ENCODE peak calls at places on chromosomes 13 and 19, in six cellular contexts. One of them, this sample, is unnamed.
A peak's percentile ranks its signal among the peaks of the same experiment; 100 is the strongest.

GRCh38 chr13:109275848-109276247 is 510.5 kb downstream of the IRS2 start:
- DNase-seq in left lung: no peak
- DNase-seq in body of pancreas: no peak
- DNase-seq in SJSA1: peak; percentile 79
- DNase-seq in thoracic aorta: no peak
- DNase-seq in esophagus squamous epithelium: no peak
- DNase-seq in this sample: peak; percentile 60

GRCh38 chr13:26590951-26591350 is 33.5 kb downstream of the WASF3 start:
- DNase-seq in left lung: no peak
- DNase-seq in body of pancreas: no peak
- DNase-seq in SJSA1: no peak
- DNase-seq in thoracic aorta: no peak
- DNase-seq in esophagus squamous epithelium: no peak
- DNase-seq in this sample: no peak

GRCh38 chr13:35512271-35512920 is 35.9 kb upstream of the MAB21L1 start:
- DNase-seq in left lung: no peak
- DNase-seq in body of pancreas: no peak
- DNase-seq in SJSA1: no peak
- DNase-seq in thoracic aorta: no peak
- DNase-seq in esophagus squamous epithelium: no peak
- DNase-seq in this sample: no peak

GRCh38 chr13:98174995-98175394 is 2.1 kb downstream of the RNF113B start:
- DNase-seq in left lung: no peak
- DNase-seq in body of pancreas: no peak
- DNase-seq in SJSA1: no peak
- DNase-seq in thoracic aorta: no peak
- DNase-seq in esophagus squamous epithelium: no peak
- DNase-seq in this sample: no peak

GRCh38 chr19:35670686-35671085 is 4.4 kb downstream of the UPK1A start:
- DNase-seq in left lung: peak; percentile 0
- DNase-seq in body of pancreas: no peak
- DNase-seq in SJSA1: no peak
- DNase-seq in thoracic aorta: no peak
- DNase-seq in esophagus squamous epithelium: no peak
- DNase-seq in this sample: no peak

GRCh38 chr13:60396783-60397692 is at the start of gene TDRD3:
- DNase-seq in left lung: peak; percentile 95
- DNase-seq in body of pancreas: peak; percentile 86
- DNase-seq in SJSA1: peak; percentile 93
- DNase-seq in thoracic aorta: peak; percentile 13
- DNase-seq in esophagus squamous epithelium: peak; percentile 42
- DNase-seq in this sample: peak; percentile 93

GRCh38 chr19:10764340-10764894 is 46.5 kb downstream of the DNM2 start:
- DNase-seq in left lung: no peak
- DNase-seq in body of pancreas: peak; percentile 42
- DNase-seq in SJSA1: no peak
- DNase-seq in thoracic aorta: no peak
- DNase-seq in esophagus squamous epithelium: no peak
- DNase-seq in this sample: no peak

GRCh38 chr19:29882719-29883105 is 59.3 kb upstream of the URI1 start:
- DNase-seq in left lung: no peak
- DNase-seq in body of pancreas: no peak
- DNase-seq in SJSA1: no peak
- DNase-seq in thoracic aorta: no peak
- DNase-seq in esophagus squamous epithelium: no peak
- DNase-seq in this sample: no peak

GRCh38 chr19:2477141-2477710 is 1.3 kb downstream of the GADD45B start:
- DNase-seq in left lung: peak; percentile 90
- DNase-seq in body of pancreas: peak; percentile 48
- DNase-seq in SJSA1: peak; percentile 54
- DNase-seq in thoracic aorta: no peak
- DNase-seq in esophagus squamous epithelium: no peak
- DNase-seq in this sample: no peak

GRCh38 chr13:33677215-33677614 is 140.7 kb upstream of the RFC3 start:
- DNase-seq in left lung: no peak
- DNase-seq in body of pancreas: no peak
- DNase-seq in SJSA1: no peak
- DNase-seq in thoracic aorta: no peak
- DNase-seq in esophagus squamous epithelium: no peak
- DNase-seq in this sample: no peak

GRCh38 chr19:33740811-33741396 is 55.8 kb upstream of the KCTD15 start:
- DNase-seq in left lung: no peak
- DNase-seq in body of pancreas: peak; percentile 31
- DNase-seq in SJSA1: peak; percentile 24
- DNase-seq in thoracic aorta: no peak
- DNase-seq in esophagus squamous epithelium: no peak
- DNase-seq in this sample: no peak

GRCh38 chr19:41407271-41407670 is 9.7 kb downstream of the BCKDHA start:
- DNase-seq in left lung: no peak
- DNase-seq in body of pancreas: no peak
- DNase-seq in SJSA1: no peak
- DNase-seq in thoracic aorta: no peak
- DNase-seq in esophagus squamous epithelium: no peak
- DNase-seq in this sample: no peak

GRCh38 chr19:20664917-20665781 is 3.8 kb upstream of the ZNF626 start:
- DNase-seq in left lung: no peak
- DNase-seq in body of pancreas: no peak
- DNase-seq in SJSA1: no peak
- DNase-seq in thoracic aorta: no peak
- DNase-seq in esophagus squamous epithelium: no peak
- DNase-seq in this sample: no peak

GRCh38 chr19:45782820-45783785 is 813 bp upstream of the DMPK start:
- DNase-seq in left lung: no peak
- DNase-seq in body of pancreas: no peak
- DNase-seq in SJSA1: peak; percentile 53
- DNase-seq in thoracic aorta: no peak
- DNase-seq in esophagus squamous epithelium: no peak
- DNase-seq in this sample: no peak

GRCh38 chr19:32232449-32232848 is 113.0 kb upstream of the ZNF507 start:
- DNase-seq in left lung: no peak
- DNase-seq in body of pancreas: no peak
- DNase-seq in SJSA1: no peak
- DNase-seq in thoracic aorta: no peak
- DNase-seq in esophagus squamous epithelium: no peak
- DNase-seq in this sample: peak; percentile 70

GRCh38 chr13:51785592-51786424 is 18.2 kb downstream of the DHRS12 start:
- DNase-seq in left lung: no peak
- DNase-seq in body of pancreas: peak; percentile 62
- DNase-seq in SJSA1: no peak
- DNase-seq in thoracic aorta: no peak
- DNase-seq in esophagus squamous epithelium: no peak
- DNase-seq in this sample: no peak

GRCh38 chr13:57673197-57673596 is 41.7 kb downstream of the PCDH17 start:
- DNase-seq in left lung: no peak
- DNase-seq in body of pancreas: no peak
- DNase-seq in SJSA1: no peak
- DNase-seq in thoracic aorta: no peak
- DNase-seq in esophagus squamous epithelium: no peak
- DNase-seq in this sample: no peak

GRCh38 chr13:50901701-50902100 is 7.9 kb upstream of the RNASEH2B start:
- DNase-seq in left lung: no peak
- DNase-seq in body of pancreas: no peak
- DNase-seq in SJSA1: no peak
- DNase-seq in thoracic aorta: no peak
- DNase-seq in esophagus squamous epithelium: no peak
- DNase-seq in this sample: no peak

GRCh38 chr19:56966697-56967299 is 126.3 kb upstream of the PEG3 start:
- DNase-seq in left lung: no peak
- DNase-seq in body of pancreas: no peak
- DNase-seq in SJSA1: no peak
- DNase-seq in thoracic aorta: no peak
- DNase-seq in esophagus squamous epithelium: no peak
- DNase-seq in this sample: no peak
- H3K27ac ChIP-seq in left lung: no peak overlapping the region
- H3K27ac ChIP-seq in body of pancreas: no peak overlapping the region
- H3K27ac ChIP-seq in SJSA1: no peak overlapping the region
- H3K27ac ChIP-seq in thoracic aorta: no peak overlapping the region
- H3K27ac ChIP-seq in esophagus squamous epithelium: no peak overlapping the region
- H3K27ac ChIP-seq in this sample: no peak overlapping the region

GRCh38 chr13:55500694-55501093 is 1640.0 kb upstream of the PRR20A start:
- DNase-seq in left lung: no peak
- DNase-seq in body of pancreas: no peak
- DNase-seq in SJSA1: no peak
- DNase-seq in thoracic aorta: no peak
- DNase-seq in esophagus squamous epithelium: no peak
- DNase-seq in this sample: no peak
- H3K4me3 ChIP-seq in left lung: no peak overlapping the region
- H3K4me3 ChIP-seq in body of pancreas: no peak overlapping the region
- H3K4me3 ChIP-seq in SJSA1: no peak overlapping the region
- H3K4me3 ChIP-seq in thoracic aorta: no peak overlapping the region
- H3K4me3 ChIP-seq in esophagus squamous epithelium: no peak overlapping the region
- H3K4me3 ChIP-seq in this sample: no peak overlapping the region

DNA sequence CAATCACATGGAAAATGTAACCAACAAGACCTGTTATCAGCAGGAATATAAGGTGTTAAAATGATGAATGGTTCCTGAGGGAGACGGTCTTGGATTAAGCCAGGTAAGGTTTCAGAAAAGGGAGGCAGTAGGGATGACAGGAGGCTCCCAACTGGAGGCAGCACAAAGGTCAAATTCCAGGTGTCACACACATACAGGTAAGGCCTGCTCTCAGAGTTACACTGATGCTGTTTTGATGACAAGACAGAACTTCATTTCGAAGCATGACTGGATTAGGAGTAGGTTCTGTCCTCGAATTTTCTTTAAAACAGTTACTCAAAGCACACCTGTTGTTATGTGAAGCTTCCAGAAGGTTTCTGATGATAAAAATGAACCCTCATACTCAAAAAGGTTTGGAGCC is 7.4 kb downstream of the MED26 start:
- DNase-seq in left lung: no peak
- DNase-seq in body of pancreas: no peak
- DNase-seq in SJSA1: no peak
- DNase-seq in thoracic aorta: no peak
- DNase-seq in esophagus squamous epithelium: no peak
- DNase-seq in this sample: no peak
- H3K4me1 ChIP-seq in left lung: peaks cover 72% of the 10 kb centered on the region
- H3K4me1 ChIP-seq in body of pancreas: peaks cover 38% of the 10 kb centered on the region
- H3K4me1 ChIP-seq in SJSA1: no peaks in the 10 kb centered on the region
- H3K4me1 ChIP-seq in thoracic aorta: peaks cover 3% of the 10 kb centered on the region
- H3K4me1 ChIP-seq in esophagus squamous epithelium: peaks cover 5% of the 10 kb centered on the region
- H3K4me1 ChIP-seq in this sample: peaks cover 76% of the 10 kb centered on the region

GRCh38 chr19:48879025-48879572 is 6.9 kb downstream of the PPP1R15A start:
- DNase-seq in left lung: no peak
- DNase-seq in body of pancreas: no peak
- DNase-seq in SJSA1: peak; percentile 11
- DNase-seq in thoracic aorta: no peak
- DNase-seq in esophagus squamous epithelium: no peak
- DNase-seq in this sample: no peak
- H3K27ac ChIP-seq in left lung: peak overlapping the region; percentile 99
- H3K27ac ChIP-seq in body of pancreas: no peak overlapping the region
- H3K27ac ChIP-seq in SJSA1: no peak overlapping the region
- H3K27ac ChIP-seq in thoracic aorta: peak overlapping the region; percentile 69
- H3K27ac ChIP-seq in esophagus squamous epithelium: peak overlapping the region; percentile 6
- H3K27ac ChIP-seq in this sample: peak overlapping the region; percentile 99

GRCh38 chr13:79245937-79246574 is 160.0 kb downstream of the RBM26 start:
- DNase-seq in left lung: no peak
- DNase-seq in body of pancreas: no peak
- DNase-seq in SJSA1: no peak
- DNase-seq in thoracic aorta: no peak
- DNase-seq in esophagus squamous epithelium: no peak
- DNase-seq in this sample: no peak
- H3K4me3 ChIP-seq in left lung: no peak overlapping the region
- H3K4me3 ChIP-seq in body of pancreas: no peak overlapping the region
- H3K4me3 ChIP-seq in SJSA1: no peak overlapping the region
- H3K4me3 ChIP-seq in thoracic aorta: no peak overlapping the region
- H3K4me3 ChIP-seq in esophagus squamous epithelium: no peak overlapping the region
- H3K4me3 ChIP-seq in this sample: no peak overlapping the region

GRCh38 chr13:113853518-113854237 is 10.2 kb downstream of the GAS6 start:
- DNase-seq in left lung: no peak
- DNase-seq in body of pancreas: peak; percentile 8
- DNase-seq in SJSA1: no peak
- DNase-seq in thoracic aorta: no peak
- DNase-seq in esophagus squamous epithelium: no peak
- DNase-seq in this sample: no peak
- H3K4me1 ChIP-seq in left lung: peaks cover 39% of the 10 kb centered on the region
- H3K4me1 ChIP-seq in body of pancreas: peaks cover 71% of the 10 kb centered on the region
- H3K4me1 ChIP-seq in SJSA1: peaks cover 17% of the 10 kb centered on the region
- H3K4me1 ChIP-seq in thoracic aorta: peaks cover 40% of the 10 kb centered on the region
- H3K4me1 ChIP-seq in esophagus squamous epithelium: peaks cover 76% of the 10 kb centered on the region
- H3K4me1 ChIP-seq in this sample: peaks cover 95% of the 10 kb centered on the region

GRCh38 chr13:73323615-73324014 is 264.8 kb downstream of the KLF5 start:
- DNase-seq in left lung: no peak
- DNase-seq in body of pancreas: no peak
- DNase-seq in SJSA1: no peak
- DNase-seq in thoracic aorta: no peak
- DNase-seq in esophagus squamous epithelium: no peak
- DNase-seq in this sample: no peak
- H3K27ac ChIP-seq in left lung: no peak overlapping the region
- H3K27ac ChIP-seq in body of pancreas: no peak overlapping the region
- H3K27ac ChIP-seq in SJSA1: no peak overlapping the region
- H3K27ac ChIP-seq in thoracic aorta: no peak overlapping the region
- H3K27ac ChIP-seq in esophagus squamous epithelium: no peak overlapping the region
- H3K27ac ChIP-seq in this sample: no peak overlapping the region

GRCh38 chr19:5376928-5377327 is 36.3 kb upstream of the PTPRS start:
- DNase-seq in left lung: no peak
- DNase-seq in body of pancreas: no peak
- DNase-seq in SJSA1: no peak
- DNase-seq in thoracic aorta: no peak
- DNase-seq in esophagus squamous epithelium: no peak
- DNase-seq in this sample: no peak

GRCh38 chr19:5369962-5370367 is 29.4 kb upstream of the PTPRS start:
- DNase-seq in left lung: peak; percentile 82
- DNase-seq in body of pancreas: peak; percentile 62
- DNase-seq in SJSA1: peak; percentile 24
- DNase-seq in thoracic aorta: no peak
- DNase-seq in esophagus squamous epithelium: no peak
- DNase-seq in this sample: no peak

GRCh38 chr19:5367530-5368133 is 27.0 kb upstream of the PTPRS start:
- DNase-seq in left lung: no peak
- DNase-seq in body of pancreas: no peak
- DNase-seq in SJSA1: no peak
- DNase-seq in thoracic aorta: no peak
- DNase-seq in esophagus squamous epithelium: no peak
- DNase-seq in this sample: no peak

GRCh38 chr19:5369304-5369703 is 28.7 kb upstream of the PTPRS start:
- DNase-seq in left lung: no peak
- DNase-seq in body of pancreas: no peak
- DNase-seq in SJSA1: no peak
- DNase-seq in thoracic aorta: no peak
- DNase-seq in esophagus squamous epithelium: no peak
- DNase-seq in this sample: no peak

DNA sequence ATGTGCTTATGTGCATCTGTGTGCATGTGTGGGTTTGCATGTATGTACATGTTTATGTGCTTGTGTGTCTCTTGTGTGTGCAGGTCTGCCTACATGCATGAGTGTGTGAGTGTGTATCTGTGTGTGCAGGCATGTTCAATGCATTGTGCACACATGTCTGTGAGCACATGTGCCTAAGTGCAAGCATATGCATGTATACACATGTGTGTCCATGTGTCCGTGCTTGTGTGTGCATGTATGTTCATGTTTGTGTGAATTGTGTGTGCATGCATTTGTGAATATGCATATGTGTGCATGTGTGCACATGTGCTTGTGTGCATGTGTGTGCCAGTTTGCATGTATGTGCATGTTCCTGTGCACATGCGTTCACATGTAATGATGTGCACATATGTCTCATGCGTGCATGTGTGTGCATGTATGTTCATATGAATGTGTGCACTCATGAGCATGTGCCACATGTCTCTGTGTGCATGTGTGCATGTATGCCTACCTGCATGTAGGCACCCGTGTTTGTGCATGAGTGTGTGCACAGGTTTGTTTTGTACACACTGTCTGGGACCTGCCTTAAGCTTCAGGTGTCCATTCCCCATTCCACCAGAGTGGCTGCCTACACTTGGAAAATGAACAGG is 32.1 kb upstream of the PTPRS start:
- DNase-seq in left lung: no peak
- DNase-seq in body of pancreas: no peak
- DNase-seq in SJSA1: no peak
- DNase-seq in thoracic aorta: no peak
- DNase-seq in esophagus squamous epithelium: no peak
- DNase-seq in this sample: no peak
- H3K4me3 ChIP-seq in left lung: no peak overlapping the region
- H3K4me3 ChIP-seq in body of pancreas: no peak overlapping the region
- H3K4me3 ChIP-seq in SJSA1: no peak overlapping the region
- H3K4me3 ChIP-seq in thoracic aorta: no peak overlapping the region
- H3K4me3 ChIP-seq in esophagus squamous epithelium: no peak overlapping the region
- H3K4me3 ChIP-seq in this sample: no peak overlapping the region